ENCODE peak calls at places on chromosomes 3 and 15, in six cellular contexts. O, M, F, T, Q and H are unnamed samples.

GRCh38 chr3:113270786-113271185 is 59.4 kb downstream of the BOC start:
- DNase-seq in O (no peak), M (no peak), F (no peak), T (no peak), Q (no peak), H (no peak)

GRCh38 chr15:58931985-58932384 is 1.5 kb downstream of the SLTM start:
- DNase-seq in O (no peak), M (no peak), F (no peak), T (no peak), Q (peak), H (peak)

GRCh38 chr3:72102057-72102711 is 317.2 kb upstream of the PROK2 start:
- DNase-seq in O (no peak), M (no peak), F (no peak), T (no peak), Q (peak), H (no peak)

GRCh38 chr15:64267331-64267973 is 88.5 kb downstream of the CSNK1G1 start:
- DNase-seq in O (no peak), M (no peak), F (no peak), T (no peak), Q (no peak), H (no peak)

GRCh38 chr3:63295356-63295755 is 17.2 kb downstream of the SYNPR start:
- DNase-seq in O (no peak), M (no peak), F (no peak), T (no peak), Q (no peak), H (no peak)

GRCh38 chr3:31432897-31433678 is 99.6 kb upstream of the STT3B start:
- DNase-seq in O (no peak), M (no peak), F (no peak), T (no peak), Q (peak), H (peak)

GRCh38 chr3:134148534-134148933 is 102.1 kb downstream of the RYK start:
- DNase-seq in O (no peak), M (no peak), F (no peak), T (no peak), Q (peak), H (no peak)

GRCh38 chr3:37922721-37923575 is 61.3 kb downstream of the CTDSPL start:
- DNase-seq in O (no peak), M (no peak), F (no peak), T (no peak), Q (peak), H (peak)

GRCh38 chr15:75452364-75452967 is 976 bp upstream of the SIN3A start:
- DNase-seq in O (no peak), M (peak), F (peak), T (peak), Q (peak), H (peak)

GRCh38 chr3:108838411-108838810 is 15.8 kb downstream of the TRAT1 start:
- DNase-seq in O (no peak), M (no peak), F (no peak), T (no peak), Q (no peak), H (no peak)

GRCh38 chr3:40623567-40623966 is 98.8 kb downstream of the ZNF621 start:
- DNase-seq in O (no peak), M (no peak), F (no peak), T (no peak), Q (peak), H (peak)

GRCh38 chr3:102529452-102529851 is 94.6 kb downstream of the ZPLD1 start:
- DNase-seq in O (no peak), M (peak), F (peak), T (peak), Q (peak), H (peak)

GRCh38 chr3:10804183-10804648 is 11.8 kb upstream of the SLC6A11 start:
- DNase-seq in O (no peak), M (no peak), F (no peak), T (no peak), Q (peak), H (peak)

GRCh38 chr3:121111914-121112612 is 204.1 kb downstream of the STXBP5L start:
- DNase-seq in O (no peak), M (no peak), F (no peak), T (peak), Q (no peak), H (no peak)

GRCh38 chr15:41042851-41043250 is 73.2 kb downstream of the INO80 start:
- DNase-seq in O (no peak), M (no peak), F (no peak), T (no peak), Q (no peak), H (no peak)

GRCh38 chr3:113096158-113096893 is 105.5 kb downstream of the GTPBP8 start:
- DNase-seq in O (no peak), M (no peak), F (no peak), T (no peak), Q (peak), H (no peak)

GRCh38 chr15:93424131-93424530 is 335.1 kb upstream of the RGMA start:
- DNase-seq in O (no peak), M (no peak), F (no peak), T (no peak), Q (no peak), H (no peak)

GRCh38 chr3:114393367-114394072 is 99.7 kb downstream of the TIGIT start:
- DNase-seq in O (no peak), M (no peak), F (no peak), T (no peak), Q (no peak), H (no peak)

GRCh38 chr3:115239717-115240116 is 92.6 kb upstream of the ZBTB20 start:
- DNase-seq in O (peak), M (peak), F (no peak), T (peak), Q (peak), H (peak)

GRCh38 chr3:156761713-156762575 is 64.2 kb upstream of the LEKR1 start:
- DNase-seq in O (no peak), M (no peak), F (no peak), T (no peak), Q (peak), H (no peak)

GRCh38 chr3:12758025-12758830 is 831 bp downstream of the TMEM40 start:
- DNase-seq in O (no peak), M (no peak), F (peak), T (no peak), Q (peak), H (peak)

GRCh38 chr15:29945943-29946591 is 123.8 kb upstream of the TJP1 start:
- DNase-seq in O (peak), M (no peak), F (no peak), T (no peak), Q (peak), H (peak)

GRCh38 chr15:62439543-62440016 is 274.5 kb upstream of the C2CD4B start:
- DNase-seq in O (no peak), M (no peak), F (no peak), T (no peak), Q (peak), H (no peak)

GRCh38 chr3:124812291-124813265 is 74.6 kb downstream of the ITGB5 start:
- DNase-seq in O (peak), M (peak), F (peak), T (no peak), Q (peak), H (peak)

GRCh38 chr15:22913646-22914380 is 66.4 kb downstream of the CYFIP1 start:
- DNase-seq in O (no peak), M (no peak), F (no peak), T (no peak), Q (no peak), H (no peak)

GRCh38 chr15:94258246-94258645 is 26.9 kb downstream of the MCTP2 start:
- DNase-seq in O (no peak), M (no peak), F (no peak), T (no peak), Q (no peak), H (no peak)

GRCh38 chr3:186510374-186511079 is 33.7 kb downstream of the CRYGS start:
- DNase-seq in O (no peak), M (no peak), F (no peak), T (no peak), Q (no peak), H (peak)
- H3K4me3 ChIP-seq in O (no peak), M (no peak), F (no peak), T (no peak), Q (no peak), H (no peak)

GRCh38 chr3:126545544-126545943 is 13.2 kb downstream of the C3orf22 start:
- DNase-seq in O (no peak), M (no peak), F (no peak), T (peak), Q (no peak), H (no peak)

GRCh38 chr3:126546013-126546412 is 12.7 kb downstream of the C3orf22 start:
- DNase-seq in O (no peak), M (no peak), F (no peak), T (peak), Q (no peak), H (no peak)

GRCh38 chr3:126543457-126544090 is 15.2 kb downstream of the C3orf22 start:
- DNase-seq in O (no peak), M (no peak), F (no peak), T (no peak), Q (no peak), H (no peak)

GRCh38 chr3:126546549-126547239 is 12.0 kb downstream of the C3orf22 start:
- DNase-seq in O (no peak), M (no peak), F (no peak), T (no peak), Q (no peak), H (no peak)

GRCh38 chr3:126544596-126545281 is 14.0 kb downstream of the C3orf22 start:
- DNase-seq in O (no peak), M (no peak), F (no peak), T (no peak), Q (no peak), H (no peak)
- TF ChIP-seq CTCF in O (no peak), M (no peak), F (no peak), T (no peak), Q (no peak), H (no peak)

DNA sequence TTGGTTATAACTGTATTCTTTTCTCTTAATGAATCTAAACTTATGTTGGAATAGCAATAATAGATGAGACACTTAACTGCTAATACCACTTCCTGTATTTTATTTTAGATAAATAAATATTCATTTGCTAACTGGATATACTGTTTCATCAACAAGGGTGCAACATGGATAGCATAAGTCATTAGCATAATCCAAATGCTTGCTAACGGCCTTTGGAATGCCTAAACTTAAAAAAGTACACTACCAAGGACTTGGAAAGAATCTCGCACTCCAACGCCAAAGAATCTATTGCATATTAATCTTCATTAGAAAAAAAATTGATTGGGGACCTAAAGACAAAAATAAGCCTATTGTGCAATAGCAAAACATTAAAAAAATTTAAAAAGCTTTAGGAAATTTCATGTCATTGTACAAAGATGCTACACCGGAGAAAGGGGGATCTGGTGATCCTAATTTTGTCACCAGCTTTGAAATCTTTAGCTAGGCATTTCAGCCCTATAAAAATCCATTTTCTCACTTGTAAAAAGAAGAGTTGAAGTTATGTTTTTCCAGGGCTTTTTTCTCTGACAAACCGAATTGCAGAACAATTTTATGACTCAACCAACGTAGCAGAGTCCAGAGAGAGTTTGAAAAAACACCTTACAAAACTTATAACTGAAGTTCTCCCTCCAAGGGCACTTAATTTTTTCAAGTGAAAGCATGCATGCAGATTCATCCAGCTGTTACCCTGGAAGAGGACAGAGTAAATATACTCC is 4.1 kb downstream of the VGLL3 start:
- DNase-seq in O (no peak), M (no peak), F (no peak), T (no peak), Q (peak), H (peak)
- H3K4me3 ChIP-seq in O (peak), M (peak), F (peak), T (no peak), Q (peak), H (no peak)

DNA sequence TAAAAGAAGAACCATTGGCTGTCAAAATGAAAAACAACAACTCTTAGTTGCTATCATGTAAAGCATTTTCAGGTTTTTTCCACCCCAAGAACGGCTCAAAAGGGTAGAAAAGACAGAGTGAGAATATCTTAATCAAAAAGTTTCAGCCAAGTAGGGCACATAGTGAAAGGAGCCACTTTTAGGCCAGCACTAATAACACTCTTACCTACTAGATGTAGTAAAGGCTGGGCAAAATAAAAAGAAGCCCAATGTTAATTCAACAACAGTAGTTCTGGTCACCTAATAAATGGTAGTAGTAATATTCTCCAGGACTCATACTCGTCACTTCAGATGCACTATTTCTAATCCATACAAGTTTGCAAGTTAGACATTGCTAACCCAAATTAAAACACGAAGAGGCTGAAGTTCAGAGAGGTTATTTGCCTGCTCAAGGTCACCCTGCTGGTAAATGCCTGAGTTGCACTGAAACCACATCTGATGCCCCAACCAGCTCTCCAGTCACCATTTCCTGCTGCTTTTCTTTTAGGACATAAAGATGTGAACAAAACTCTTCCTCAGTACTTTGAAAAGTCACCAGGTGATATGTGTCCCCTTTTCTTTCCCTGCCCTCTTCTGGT is 7.5 kb downstream of the GOLIM4 start:
- DNase-seq in O (no peak), M (no peak), F (no peak), T (peak), Q (no peak), H (no peak)
- TF ChIP-seq CTCF in O (no peak), M (peak), F (no peak), T (peak), Q (peak), H (peak)

GRCh38 chr3:67616046-67616445 is 38.4 kb downstream of the SUCLG2 start:
- DNase-seq in O (no peak), M (no peak), F (no peak), T (no peak), Q (no peak), H (no peak)
- H3K4me3 ChIP-seq in O (no peak), M (no peak), F (no peak), T (no peak), Q (no peak), H (no peak)

DNA sequence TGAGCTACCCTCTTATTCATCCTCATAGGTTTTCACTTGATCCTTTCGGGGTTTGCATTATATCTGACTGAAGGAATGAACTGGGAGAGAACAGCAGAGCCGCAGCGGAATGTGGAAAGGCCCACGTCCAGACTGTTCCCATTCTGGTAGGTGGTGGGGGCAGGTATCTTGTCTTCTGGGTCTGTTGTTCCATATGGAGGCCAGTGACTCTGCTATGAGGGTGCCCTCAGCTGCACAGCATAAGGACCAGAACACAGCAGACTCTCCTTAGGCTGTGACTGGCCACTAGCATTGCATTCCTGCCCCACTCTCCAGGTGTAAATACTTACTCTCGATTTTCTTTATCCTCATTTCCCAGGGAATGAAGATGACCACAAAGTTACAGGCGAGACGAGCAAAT is 12.1 kb downstream of the TMC3 start:
- DNase-seq in O (no peak), M (no peak), F (no peak), T (no peak), Q (no peak), H (no peak)
- TF ChIP-seq CTCF in O (no peak), M (no peak), F (no peak), T (no peak), Q (no peak), H (no peak)

DNA sequence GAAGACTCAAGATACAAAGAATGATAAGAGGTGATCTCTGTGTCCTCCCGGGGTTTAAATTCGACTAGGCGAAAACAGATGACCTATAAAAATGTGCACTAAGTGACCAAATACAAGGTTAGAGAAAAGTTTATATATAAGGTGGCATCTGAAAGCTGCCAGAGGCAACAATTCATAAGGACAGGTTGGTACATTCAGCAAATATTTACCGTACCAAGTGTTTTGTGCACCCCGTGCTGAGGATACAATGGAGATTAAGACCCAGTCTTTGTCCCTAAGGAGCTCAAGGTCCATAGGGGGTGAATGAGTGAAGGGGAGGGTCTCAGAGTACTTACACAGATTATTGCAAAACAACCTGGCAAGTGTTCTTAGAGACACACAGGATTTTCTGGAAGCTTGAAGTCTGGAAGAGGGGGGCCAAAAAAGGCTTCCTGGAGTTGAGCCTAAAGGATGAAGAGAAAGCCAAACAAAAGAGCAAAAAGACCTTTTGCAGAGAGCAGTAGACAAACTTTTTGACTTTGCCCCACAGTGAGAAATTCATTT is 71.3 kb upstream of the LRIG1 start:
- DNase-seq in O (no peak), M (no peak), F (no peak), T (no peak), Q (no peak), H (no peak)
- H3K4me3 ChIP-seq in O (no peak), M (no peak), F (no peak), T (no peak), Q (no peak), H (no peak)

GRCh38 chr3:25592510-25592968 is 72.2 kb downstream of the TOP2B start:
- DNase-seq in O (peak), M (no peak), F (peak), T (no peak), Q (peak), H (peak)
- TF ChIP-seq CTCF in O (peak), M (peak), F (no peak), T (peak), Q (peak), H (peak)

GRCh38 chr3:128481438-128481942 is 11.5 kb downstream of the GATA2 start:
- DNase-seq in O (no peak), M (no peak), F (no peak), T (peak), Q (no peak), H (no peak)
- H3K4me3 ChIP-seq in O (no peak), M (no peak), F (no peak), T (peak), Q (no peak), H (no peak)